ENCODE peak calls at places on chromosomes 6 and 20, in seven cellular contexts. F is ascending aorta, M is astrocyte of the spinal cord, H is neural crest cell, R is nephron progenitor cell, D is BE2C, J is Peyer's patch. N is an unnamed sample.
A peak's percentile ranks its signal among the peaks of the same experiment; 100 is the strongest.

GRCh38 chr6:134826889-134827737 is 122.8 kb downstream of the ALDH8A1 start:
- DNase-seq in F (peak; percentile 42), M (peak; percentile 91), H (no peak), R (no peak), D (peak; percentile 47), J (no peak), N (no peak)

GRCh38 chr6:156197513-156197912 is 579.7 kb upstream of the ARID1B start:
- DNase-seq in F (no peak), M (no peak), H (no peak), R (no peak), D (no peak), J (no peak), N (no peak)

GRCh38 chr20:62727584-62728027 is 19.0 kb downstream of the NTSR1 start:
- DNase-seq in F (no peak), M (no peak), H (no peak), R (no peak), D (peak; percentile 8), J (no peak), N (no peak)

GRCh38 chr6:34560366-34561226 is 4.5 kb upstream of the SPDEF start:
- DNase-seq in F (no peak), M (no peak), H (peak; percentile 22), R (peak; percentile 43), D (peak; percentile 36), J (no peak), N (no peak)

GRCh38 chr20:57966609-57967008 is 256.8 kb upstream of the PMEPA1 start:
- DNase-seq in F (no peak), M (no peak), H (no peak), R (no peak), D (no peak), J (no peak), N (no peak)

GRCh38 chr6:151835396-151835795 is 27.9 kb downstream of the ESR1 start:
- DNase-seq in F (no peak), M (no peak), H (no peak), R (no peak), D (no peak), J (no peak), N (no peak)

GRCh38 chr6:109252261-109253041 is 129.8 kb downstream of the CD164 start:
- DNase-seq in F (no peak), M (no peak), H (no peak), R (no peak), D (no peak), J (no peak), N (no peak)

GRCh38 chr20:3788685-3789155 is 2.2 kb upstream of the CENPB start:
- DNase-seq in F (no peak), M (no peak), H (no peak), R (no peak), D (peak; percentile 62), J (no peak), N (no peak)

GRCh38 chr6:29924731-29925130 is 17.6 kb upstream of the HLA-A start:
- DNase-seq in F (no peak), M (no peak), H (no peak), R (no peak), D (no peak), J (no peak), N (no peak)

GRCh38 chr20:20271277-20271676 is 96.6 kb upstream of the INSM1 start:
- DNase-seq in F (no peak), M (no peak), H (no peak), R (no peak), D (no peak), J (no peak), N (no peak)

GRCh38 chr20:38201356-38201755 is 36.3 kb upstream of the TGM2 start:
- DNase-seq in F (no peak), M (peak; percentile 72), H (no peak), R (no peak), D (peak; percentile 76), J (no peak), N (no peak)

GRCh38 chr6:139027620-139028182 is 844 bp upstream of the ABRACL start:
- DNase-seq in F (no peak), M (no peak), H (no peak), R (peak; percentile 5), D (no peak), J (peak; percentile 53), N (no peak)

GRCh38 chr6:56808871-56809359 is 146.0 kb upstream of the BEND6 start:
- DNase-seq in F (no peak), M (peak; percentile 44), H (no peak), R (no peak), D (peak; percentile 57), J (no peak), N (no peak)

GRCh38 chr6:28719275-28719940 is 193.7 kb downstream of the GPX5 start:
- DNase-seq in F (no peak), M (no peak), H (no peak), R (no peak), D (peak; percentile 62), J (no peak), N (no peak)

GRCh38 chr20:32965115-32965514 is 39.1 kb downstream of the SUN5 start:
- DNase-seq in F (no peak), M (no peak), H (no peak), R (no peak), D (no peak), J (no peak), N (peak; percentile 48)

GRCh38 chr6:71602385-71602949 is 283.9 kb upstream of the RIMS1 start:
- DNase-seq in F (no peak), M (peak; percentile 72), H (no peak), R (no peak), D (no peak), J (no peak), N (no peak)

GRCh38 chr6:7726416-7727149 is 684 bp downstream of the BMP6 start:
- DNase-seq in F (no peak), M (no peak), H (peak; percentile 14), R (peak; percentile 35), D (no peak), J (no peak), N (no peak)

GRCh38 chr20:32539817-32540675 is 45.1 kb downstream of the NOL4L start:
- DNase-seq in F (no peak), M (no peak), H (no peak), R (no peak), D (no peak), J (no peak), N (no peak)

GRCh38 chr6:95923518-95923917 is 92.3 kb upstream of the FUT9 start:
- DNase-seq in F (no peak), M (no peak), H (no peak), R (peak; percentile 19), D (peak; percentile 19), J (no peak), N (no peak)

GRCh38 chr6:112270756-112271155 is 16.4 kb upstream of the LAMA4 start:
- DNase-seq in F (no peak), M (no peak), H (no peak), R (no peak), D (no peak), J (no peak), N (no peak)

GRCh38 chr6:112269979-112270378 is 15.6 kb upstream of the LAMA4 start:
- DNase-seq in F (no peak), M (no peak), H (no peak), R (no peak), D (no peak), J (no peak), N (no peak)

GRCh38 chr6:112268011-112268410 is 13.6 kb upstream of the LAMA4 start:
- DNase-seq in F (no peak), M (no peak), H (no peak), R (no peak), D (no peak), J (no peak), N (no peak)

GRCh38 chr6:112268628-112269027 is 14.3 kb upstream of the LAMA4 start:
- DNase-seq in F (no peak), M (no peak), H (no peak), R (no peak), D (no peak), J (no peak), N (no peak)

GRCh38 chr6:112269165-112269564 is 14.8 kb upstream of the LAMA4 start:
- DNase-seq in F (no peak), M (no peak), H (no peak), R (no peak), D (peak; percentile 39), J (no peak), N (no peak)
- TF ChIP-seq CTCF in F (no peak), M (peak; percentile 39), H (no peak), R (no peak), D (peak; percentile 69), J (no peak), N (peak; percentile 33)

GRCh38 chr6:10951675-10952282 is 64.9 kb downstream of the SYCP2L start:
- DNase-seq in F (no peak), M (peak; percentile 68), H (no peak), R (no peak), D (no peak), J (no peak), N (no peak)
- TF ChIP-seq CTCF in F (no peak), M (peak; percentile 69), H (peak; percentile 65), R (peak; percentile 47), D (peak; percentile 45), J (peak; percentile 6), N (peak; percentile 82)

DNA sequence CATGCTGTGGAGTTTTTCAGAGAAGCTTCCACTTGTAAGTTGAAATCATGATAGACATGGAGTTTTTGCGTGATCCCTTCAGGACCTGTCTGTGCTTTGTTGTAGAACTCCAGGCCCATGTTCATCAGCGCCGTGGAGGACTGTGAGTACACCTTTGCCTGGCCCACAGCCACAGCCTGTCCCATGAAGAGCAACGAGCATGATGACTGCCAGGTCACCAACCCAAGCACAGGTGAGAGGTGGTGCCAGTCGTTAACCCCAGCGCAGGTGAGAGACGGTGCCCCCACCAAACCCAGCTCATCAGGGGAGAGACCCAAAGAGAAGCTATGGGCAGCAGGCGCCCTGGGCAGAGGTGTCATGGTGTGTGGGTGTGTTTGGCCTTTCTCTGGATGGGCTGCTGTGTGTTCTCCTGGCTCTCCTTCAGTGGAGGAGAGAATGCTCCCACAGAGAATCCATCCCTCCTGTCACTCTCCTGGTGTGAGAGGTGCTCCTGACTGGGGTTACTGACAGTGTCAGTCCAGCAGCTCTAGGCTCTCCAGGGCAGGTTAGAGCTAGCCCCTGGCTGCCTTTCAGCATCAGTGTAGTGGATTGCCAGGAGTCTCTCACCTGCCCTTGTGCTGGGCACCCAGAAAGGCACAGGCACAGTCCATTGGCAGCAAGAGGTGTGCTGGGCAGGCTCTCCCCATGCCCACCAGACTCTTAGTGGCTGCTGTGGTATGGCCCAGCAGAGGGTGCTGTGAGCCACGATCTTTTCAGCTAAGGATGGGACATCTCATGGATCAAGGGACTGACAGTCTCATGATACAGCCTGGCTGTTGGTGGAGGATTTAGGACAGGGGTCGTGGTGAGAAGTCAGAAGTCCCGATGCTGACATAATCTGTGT is 49.6 kb upstream of the SLC22A1 start:
- DNase-seq in F (no peak), M (no peak), H (no peak), R (peak; percentile 10), D (no peak), J (peak; percentile 46), N (no peak)
- TF ChIP-seq CTCF in F (no peak), M (peak; percentile 42), H (no peak), R (peak; percentile 11), D (peak; percentile 30), J (no peak), N (no peak)

GRCh38 chr6:106275692-106276091 is 49.9 kb downstream of the ATG5 start:
- DNase-seq in F (no peak), M (peak; percentile 90), H (no peak), R (no peak), D (no peak), J (no peak), N (no peak)
- TF ChIP-seq CTCF in F (no peak), M (no peak), H (no peak), R (no peak), D (no peak), J (no peak), N (no peak)